ENCODE peak calls at places on chromosomes 1 and 21, in ten cellular contexts. X is glomerular endothelial cell; H is T-cell; Y is activated naive CD8-positive, alpha-beta T cell treated with anti-CD3 and anti-CD28 coated beads, Interleukin-2, amount 50 U/mL, for 24 hours; C is psoas muscle; L is CD8-positive, alpha-beta T cell; V is neural progenitor cell; B is NCI-H1105; G is left ventricle myocardium superior; S is GM23248. U is an unnamed sample.

GRCh38 chr1:76294470-76295194 is 220.1 kb downstream of the ST6GALNAC3 start:
- DNase-seq in C (no peak), X (no peak), H (no peak), B (no peak), V (no peak), L (no peak), S (no peak), G (no peak), Y (no peak), U (no peak)

GRCh38 chr1:13830616-13831280 is 130.8 kb downstream of the PRDM2 start:
- DNase-seq in V (no peak), Y (no peak), B (no peak), L (no peak), C (no peak), X (no peak), G (peak; percentile 80), H (no peak), S (no peak), U (no peak)

GRCh38 chr1:16196874-16197273 is 15.6 kb downstream of the ARHGEF19 start:
- DNase-seq in G (peak; percentile 6), C (peak; percentile 1), Y (no peak), X (no peak), H (no peak), B (no peak), S (no peak), V (no peak), L (no peak), U (no peak)

GRCh38 chr21:15667010-15667409 is 62.8 kb upstream of the USP25 start:
- DNase-seq in X (no peak), Y (no peak), C (no peak), H (no peak), G (no peak), B (no peak), S (peak; percentile 84), V (no peak), L (no peak), U (no peak)

GRCh38 chr1:66998972-66999371 is 55.0 kb downstream of the SLC35D1 start:
- DNase-seq in Y (no peak), B (no peak), H (no peak), X (no peak), L (no peak), V (no peak), C (no peak), G (no peak), S (no peak), U (no peak)

GRCh38 chr1:63630666-63631065 is 37.5 kb downstream of the PGM1 start:
- DNase-seq in B (no peak), L (no peak), X (no peak), G (no peak), V (no peak), S (peak; percentile 42), C (no peak), Y (no peak), H (no peak), U (no peak)

GRCh38 chr1:33347650-33347992 is 26.7 kb upstream of the A3GALT2 start:
- DNase-seq in Y (no peak), X (no peak), L (no peak), B (no peak), V (no peak), H (no peak), C (peak; percentile 77), S (peak; percentile 41), G (peak; percentile 62), U (no peak)

GRCh38 chr21:19237603-19238002 is 834.0 kb upstream of the TMPRSS15 start:
- DNase-seq in G (no peak), B (no peak), H (no peak), X (no peak), S (no peak), Y (no peak), L (no peak), C (no peak), V (no peak), U (no peak)

GRCh38 chr1:221141606-221142285 is 262.5 kb downstream of the HLX start:
- DNase-seq in H (no peak), G (no peak), L (no peak), V (peak; percentile 61), S (no peak), X (no peak), B (no peak), C (no peak), Y (no peak), U (peak; percentile 4)

GRCh38 chr1:25117233-25117823 is 115.0 kb downstream of the SYF2 start:
- DNase-seq in G (no peak), V (peak; percentile 33), L (no peak), B (no peak), X (no peak), S (no peak), H (no peak), C (no peak), Y (peak; percentile 44), U (peak; percentile 84)

GRCh38 chr21:26148834-26149354 is 21.7 kb downstream of the APP start:
- DNase-seq in V (peak; percentile 48), H (no peak), B (no peak), Y (no peak), L (no peak), X (no peak), C (no peak), G (no peak), S (peak; percentile 81), U (peak; percentile 52)

GRCh38 chr1:17434016-17434415 is 5.5 kb downstream of the RCC2 start:
- DNase-seq in Y (no peak), L (no peak), C (no peak), X (no peak), H (no peak), B (no peak), G (no peak), V (no peak), S (no peak), U (peak; percentile 84)

GRCh38 chr1:222921951-222922350 is 107.1 kb downstream of the DISP1 start:
- DNase-seq in Y (no peak), B (no peak), L (no peak), X (no peak), G (no peak), S (no peak), V (no peak), C (no peak), H (no peak), U (no peak)

GRCh38 chr1:150186789-150187559 is 37.3 kb downstream of the PLEKHO1 start:
- DNase-seq in S (peak; percentile 70), V (peak; percentile 65), Y (no peak), G (no peak), X (no peak), H (no peak), C (no peak), L (no peak), B (peak; percentile 48), U (peak; percentile 65)

GRCh38 chr21:44511938-44512275 is 28.1 kb downstream of the KRTAP10-1 start:
- DNase-seq in B (no peak), G (no peak), L (no peak), C (peak; percentile 26), H (no peak), S (no peak), V (no peak), Y (no peak), X (no peak), U (no peak)

GRCh38 chr1:7501723-7502334 is 269.3 kb upstream of the VAMP3 start:
- DNase-seq in V (no peak), C (no peak), L (no peak), Y (no peak), B (no peak), H (no peak), S (no peak), X (no peak), G (no peak), U (no peak)

GRCh38 chr1:40625476-40626382 is 39.8 kb downstream of the RIMS3 start:
- DNase-seq in V (no peak), H (no peak), X (no peak), L (no peak), B (no peak), G (no peak), C (no peak), Y (no peak), S (peak; percentile 63), U (no peak)

GRCh38 chr1:55402676-55403464 is 187.7 kb upstream of the USP24 start:
- DNase-seq in C (no peak), S (peak; percentile 71), B (no peak), X (no peak), H (no peak), V (no peak), Y (no peak), G (no peak), L (no peak), U (no peak)

GRCh38 chr1:205276334-205277065 is 45.0 kb downstream of the NUAK2 start:
- DNase-seq in V (no peak), Y (no peak), G (no peak), B (no peak), L (no peak), H (no peak), X (no peak), S (no peak), C (no peak), U (no peak)

GRCh38 chr1:29333008-29333407 is 96.7 kb downstream of the PTPRU start:
- DNase-seq in L (no peak), G (no peak), Y (no peak), S (no peak), V (no peak), B (peak; percentile 76), X (no peak), H (no peak), C (no peak), U (no peak)

GRCh38 chr1:80966266-80966665 is 834.5 kb upstream of the ADGRL2 start:
- DNase-seq in G (no peak), B (no peak), V (no peak), L (no peak), C (no peak), X (no peak), H (no peak), Y (no peak), S (no peak), U (no peak)

GRCh38 chr1:41861509-41862410 is 57.0 kb downstream of the HIVEP3 start:
- DNase-seq in S (peak; percentile 23), C (no peak), L (no peak), B (no peak), V (no peak), G (no peak), X (no peak), Y (no peak), H (no peak), U (no peak)

GRCh38 chr1:181179279-181179979 is 90.9 kb downstream of the IER5 start:
- DNase-seq in L (no peak), X (no peak), C (no peak), H (no peak), S (no peak), G (no peak), Y (no peak), B (no peak), V (no peak), U (no peak)

GRCh38 chr1:113456967-113457366 is 66.7 kb downstream of the MAGI3 start:
- DNase-seq in G (no peak), C (no peak), Y (no peak), V (no peak), B (no peak), H (no peak), L (no peak), X (peak; percentile 92), S (peak; percentile 96), U (no peak)

GRCh38 chr1:172069535-172069934 is 228.2 kb downstream of the DNM3 start:
- DNase-seq in Y (no peak), G (no peak), X (no peak), H (no peak), B (no peak), L (no peak), V (no peak), S (peak; percentile 35), C (no peak), U (no peak)

GRCh38 chr21:41642399-41642798 is 124.5 kb downstream of the RIPK4 start:
- DNase-seq in C (no peak), L (no peak), G (no peak), H (no peak), V (no peak), S (peak; percentile 64), X (no peak), Y (no peak), B (no peak), U (no peak)

GRCh38 chr1:115107501-115108260 is 18.4 kb upstream of the TSPAN2 start:
- DNase-seq in S (peak; percentile 78), Y (no peak), H (no peak), V (no peak), G (no peak), X (no peak), C (no peak), L (no peak), B (no peak), U (no peak)

GRCh38 chr1:218275823-218276222 is 9.3 kb upstream of the RRP15 start:
- DNase-seq in Y (no peak), L (no peak), B (no peak), G (no peak), H (no peak), V (no peak), C (no peak), X (no peak), S (no peak), U (no peak)